ENCODE peak calls at places on chromosomes 11 and 22, in six cellular contexts. One of them, this sample, is unnamed.
A peak's percentile ranks its signal among the peaks of the same experiment; 100 is the strongest.

GRCh38 chr11:64793271-64794160 is 9.5 kb downstream of the MAP4K2 start:
- ATAC-seq in GM12878: no peak
- ATAC-seq in A549: no peak
- ATAC-seq in K562: no peak
- ATAC-seq in upper lobe of left lung: no peak
- ATAC-seq in HepG2: no peak
- ATAC-seq in this sample: peak; percentile 40

GRCh38 chr22:42357221-42357620 is 75.0 kb downstream of the NFAM1 start:
- ATAC-seq in GM12878: peak; percentile 19
- ATAC-seq in A549: no peak
- ATAC-seq in K562: no peak
- ATAC-seq in upper lobe of left lung: no peak
- ATAC-seq in HepG2: no peak
- ATAC-seq in this sample: no peak

GRCh38 chr11:23314162-23314561 is 453.9 kb upstream of the CCDC179 start:
- ATAC-seq in GM12878: no peak
- ATAC-seq in A549: no peak
- ATAC-seq in K562: no peak
- ATAC-seq in upper lobe of left lung: no peak
- ATAC-seq in HepG2: no peak
- ATAC-seq in this sample: no peak

GRCh38 chr11:12784987-12785386 is 110.8 kb downstream of the TEAD1 start:
- ATAC-seq in GM12878: no peak
- ATAC-seq in A549: no peak
- ATAC-seq in K562: no peak
- ATAC-seq in upper lobe of left lung: no peak
- ATAC-seq in HepG2: no peak
- ATAC-seq in this sample: no peak

GRCh38 chr11:83122766-83123165 is 34.2 kb upstream of the PCF11 start:
- ATAC-seq in GM12878: no peak
- ATAC-seq in A549: no peak
- ATAC-seq in K562: no peak
- ATAC-seq in upper lobe of left lung: no peak
- ATAC-seq in HepG2: no peak
- ATAC-seq in this sample: no peak

GRCh38 chr11:130633466-130633865 is 185.0 kb downstream of the ADAMTS15 start:
- ATAC-seq in GM12878: no peak
- ATAC-seq in A549: no peak
- ATAC-seq in K562: no peak
- ATAC-seq in upper lobe of left lung: no peak
- ATAC-seq in HepG2: no peak
- ATAC-seq in this sample: no peak

GRCh38 chr11:34546511-34547206 is 33.1 kb upstream of the ELF5 start:
- ATAC-seq in GM12878: no peak
- ATAC-seq in A549: no peak
- ATAC-seq in K562: no peak
- ATAC-seq in upper lobe of left lung: no peak
- ATAC-seq in HepG2: peak; percentile 84
- ATAC-seq in this sample: no peak

GRCh38 chr11:114073506-114074381 is 14.2 kb downstream of the ZBTB16 start:
- ATAC-seq in GM12878: no peak
- ATAC-seq in A549: no peak
- ATAC-seq in K562: no peak
- ATAC-seq in upper lobe of left lung: peak; percentile 26
- ATAC-seq in HepG2: no peak
- ATAC-seq in this sample: no peak

GRCh38 chr22:41127447-41127846 is 35.1 kb downstream of the EP300 start:
- ATAC-seq in GM12878: no peak
- ATAC-seq in A549: no peak
- ATAC-seq in K562: no peak
- ATAC-seq in upper lobe of left lung: peak; percentile 54
- ATAC-seq in HepG2: no peak
- ATAC-seq in this sample: no peak

GRCh38 chr11:83456075-83456474 is 169.9 kb upstream of the CCDC90B start:
- ATAC-seq in GM12878: no peak
- ATAC-seq in A549: no peak
- ATAC-seq in K562: no peak
- ATAC-seq in upper lobe of left lung: peak; percentile 18
- ATAC-seq in HepG2: peak; percentile 91
- ATAC-seq in this sample: no peak

GRCh38 chr11:38594881-38595280 is 1996.8 kb upstream of the RAG2 start:
- ATAC-seq in GM12878: no peak
- ATAC-seq in A549: no peak
- ATAC-seq in K562: peak; percentile 73
- ATAC-seq in upper lobe of left lung: no peak
- ATAC-seq in HepG2: no peak
- ATAC-seq in this sample: no peak

GRCh38 chr11:73907191-73907590 is 30.4 kb downstream of the PAAF1 start:
- ATAC-seq in GM12878: peak; percentile 34
- ATAC-seq in A549: peak; percentile 99
- ATAC-seq in K562: peak; percentile 97
- ATAC-seq in upper lobe of left lung: peak; percentile 56
- ATAC-seq in HepG2: peak; percentile 80
- ATAC-seq in this sample: no peak

GRCh38 chr11:117074122-117074521 is 24.1 kb downstream of the SIK3 start:
- ATAC-seq in GM12878: peak; percentile 31
- ATAC-seq in A549: no peak
- ATAC-seq in K562: peak; percentile 54
- ATAC-seq in upper lobe of left lung: peak; percentile 38
- ATAC-seq in HepG2: no peak
- ATAC-seq in this sample: no peak

DNA sequence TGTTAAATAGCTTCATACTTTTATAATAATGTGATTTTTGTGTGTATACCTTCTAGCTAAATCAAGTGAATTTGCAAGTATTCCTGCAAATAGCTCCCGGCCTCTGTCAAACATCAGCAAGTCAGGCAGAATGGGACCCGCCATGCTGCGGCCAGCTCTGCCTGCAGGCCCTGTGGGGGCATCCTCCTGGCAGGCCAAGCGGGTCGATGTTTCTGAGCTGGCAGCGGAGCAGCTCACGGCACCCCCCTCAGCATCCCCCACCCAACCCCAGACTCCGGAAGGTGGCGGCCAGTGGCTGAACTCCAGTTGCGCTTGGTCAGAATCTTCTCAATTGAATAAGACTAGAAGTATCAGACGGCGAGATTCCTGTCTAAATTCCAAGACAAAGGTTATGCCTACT is 19.3 kb downstream of the GTSE1 start:
- ATAC-seq in GM12878: no peak
- ATAC-seq in A549: no peak
- ATAC-seq in K562: no peak
- ATAC-seq in upper lobe of left lung: no peak
- ATAC-seq in HepG2: no peak
- ATAC-seq in this sample: no peak
- TF ChIP-seq EP300 in GM12878: no peak
- TF ChIP-seq EP300 in A549: no peak
- TF ChIP-seq EP300 in K562: no peak
- TF ChIP-seq EP300 in upper lobe of left lung: no peak
- TF ChIP-seq EP300 in HepG2: no peak
- TF ChIP-seq EP300 in this sample: no peak

DNA sequence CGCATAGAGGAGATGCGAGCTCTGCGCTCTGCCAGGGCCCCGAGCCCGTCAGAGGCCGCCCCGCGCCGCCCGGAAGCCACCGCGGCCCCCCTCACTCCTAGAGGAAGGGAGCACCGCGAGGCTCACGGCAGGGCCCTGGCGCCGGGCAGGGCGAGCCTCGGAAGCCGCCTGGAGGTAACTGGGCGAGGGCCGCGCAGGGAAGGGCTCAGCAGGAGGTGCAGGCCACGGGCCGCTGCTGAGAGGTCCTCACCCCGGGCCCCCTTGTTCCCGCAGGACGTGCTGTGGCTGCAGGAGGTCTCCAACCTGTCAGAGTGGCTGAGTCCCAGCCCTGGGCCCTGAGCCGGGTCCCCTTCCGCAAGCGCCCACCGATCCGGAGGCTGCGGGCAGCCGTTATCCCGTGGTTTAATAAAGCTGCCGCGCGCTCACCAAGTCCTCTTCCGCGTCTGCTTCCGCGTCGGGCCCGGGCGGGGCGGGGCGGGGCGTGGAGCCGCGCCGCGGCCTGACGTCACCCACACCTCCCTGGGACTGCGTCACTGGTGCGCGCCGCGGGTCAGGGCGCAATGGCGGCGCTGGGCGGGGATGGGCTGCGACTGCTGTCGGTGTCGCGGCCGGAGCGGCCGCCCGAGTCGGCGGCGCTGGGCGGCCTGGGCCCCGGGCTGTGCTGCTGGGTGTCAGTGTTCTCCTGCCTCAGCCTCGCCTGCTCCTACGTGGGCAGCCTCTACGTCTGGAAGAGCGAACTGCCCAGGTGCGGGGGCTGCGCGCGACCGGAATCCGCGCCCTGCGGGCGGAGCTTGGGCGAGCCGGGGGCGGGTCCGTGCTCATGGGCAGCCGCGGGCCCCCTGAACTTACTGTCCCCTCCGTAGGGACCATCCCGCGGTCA is at the start of gene RCE1:
- ATAC-seq in GM12878: peak; percentile 90
- ATAC-seq in A549: peak; percentile 74
- ATAC-seq in K562: peak; percentile 81
- ATAC-seq in upper lobe of left lung: peak; percentile 98
- ATAC-seq in HepG2: peak; percentile 78
- ATAC-seq in this sample: peak; percentile 96
- H3K27ac ChIP-seq in GM12878: peak within 1 kb of the TSS; percentile 99
- H3K27ac ChIP-seq in A549: peak within 1 kb of the TSS; percentile 98
- H3K27ac ChIP-seq in K562: peak within 1 kb of the TSS; percentile 98
- H3K27ac ChIP-seq in upper lobe of left lung: peak within 1 kb of the TSS; percentile 99
- H3K27ac ChIP-seq in HepG2: peak within 1 kb of the TSS; percentile 82
- H3K27ac ChIP-seq in this sample: peak within 1 kb of the TSS; percentile 98

GRCh38 chr11:132472411-132473205 is 1059.7 kb downstream of the OPCML start:
- ATAC-seq in GM12878: no peak
- ATAC-seq in A549: no peak
- ATAC-seq in K562: no peak
- ATAC-seq in upper lobe of left lung: peak; percentile 52
- ATAC-seq in HepG2: no peak
- ATAC-seq in this sample: no peak
- TF ChIP-seq EP300 in GM12878: no peak
- TF ChIP-seq EP300 in A549: no peak
- TF ChIP-seq EP300 in K562: no peak
- TF ChIP-seq EP300 in upper lobe of left lung: no peak
- TF ChIP-seq EP300 in HepG2: no peak
- TF ChIP-seq EP300 in this sample: no peak

GRCh38 chr11:69012092-69013008 is 696 bp downstream of the MRGPRF start:
- ATAC-seq in GM12878: peak; percentile 27
- ATAC-seq in A549: no peak
- ATAC-seq in K562: no peak
- ATAC-seq in upper lobe of left lung: no peak
- ATAC-seq in HepG2: no peak
- ATAC-seq in this sample: no peak

GRCh38 chr11:69014936-69015549 is 2.0 kb upstream of the MRGPRF start:
- ATAC-seq in GM12878: no peak
- ATAC-seq in A549: no peak
- ATAC-seq in K562: no peak
- ATAC-seq in upper lobe of left lung: no peak
- ATAC-seq in HepG2: no peak
- ATAC-seq in this sample: no peak

GRCh38 chr11:69011624-69012091 is 1.4 kb downstream of the MRGPRF start:
- ATAC-seq in GM12878: no peak
- ATAC-seq in A549: no peak
- ATAC-seq in K562: no peak
- ATAC-seq in upper lobe of left lung: no peak
- ATAC-seq in HepG2: no peak
- ATAC-seq in this sample: no peak

GRCh38 chr11:69014084-69014935 is 1.3 kb upstream of the MRGPRF start:
- ATAC-seq in GM12878: no peak
- ATAC-seq in A549: no peak
- ATAC-seq in K562: no peak
- ATAC-seq in upper lobe of left lung: no peak
- ATAC-seq in HepG2: peak; percentile 37
- ATAC-seq in this sample: peak; percentile 39

DNA sequence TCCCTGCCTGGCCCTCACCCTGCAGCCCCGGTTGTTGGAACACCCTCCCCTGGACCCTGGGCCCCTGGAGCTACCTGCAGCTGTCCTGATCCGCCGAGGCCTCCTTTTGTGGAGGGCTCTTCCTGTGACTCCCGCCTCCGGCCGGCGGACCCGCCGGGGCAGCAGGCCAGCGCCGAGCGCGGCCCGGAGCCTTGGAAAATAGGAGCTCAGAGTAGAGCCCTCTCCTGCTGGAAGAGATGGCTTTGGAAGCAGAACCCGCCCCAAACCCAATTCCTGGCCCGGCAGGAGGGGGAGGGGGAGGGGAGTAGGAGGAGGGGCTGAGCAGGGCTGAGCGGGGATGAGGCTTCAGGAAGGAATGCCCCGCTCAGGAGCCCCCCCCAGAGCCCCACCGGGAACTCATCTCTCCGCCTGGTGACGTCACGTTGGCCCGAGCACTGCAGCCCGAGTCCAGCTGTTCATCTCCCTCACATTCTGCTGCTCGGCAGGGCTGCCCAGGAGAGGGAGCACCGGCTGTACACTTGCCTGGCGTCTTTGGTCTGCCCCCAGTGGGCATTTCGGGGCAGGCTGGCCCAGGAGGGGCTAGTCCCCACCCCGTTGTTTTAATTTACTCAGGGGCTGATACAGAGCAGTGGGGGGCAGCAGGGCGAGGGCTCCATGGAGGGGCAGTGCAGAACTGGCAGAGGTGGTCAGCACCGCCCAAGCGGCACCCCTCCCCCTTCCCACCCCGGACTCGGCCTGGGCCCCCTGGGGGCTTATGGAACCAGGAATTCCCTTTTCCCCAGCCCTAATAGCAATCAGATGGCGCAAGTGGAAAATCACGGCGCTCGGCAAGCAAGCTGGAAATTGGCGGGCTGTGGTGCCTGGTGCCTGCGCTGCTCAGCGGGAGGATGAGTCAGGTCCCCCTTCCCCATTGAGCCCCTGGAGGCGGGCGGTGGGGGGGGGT is at the start of gene MRGPRF:
- ATAC-seq in GM12878: peak; percentile 42
- ATAC-seq in A549: no peak
- ATAC-seq in K562: no peak
- ATAC-seq in upper lobe of left lung: peak; percentile 82
- ATAC-seq in HepG2: no peak
- ATAC-seq in this sample: peak; percentile 75
- H3K27ac ChIP-seq in GM12878: no peak within 1 kb of the TSS
- H3K27ac ChIP-seq in A549: no peak within 1 kb of the TSS
- H3K27ac ChIP-seq in K562: no peak within 1 kb of the TSS
- H3K27ac ChIP-seq in upper lobe of left lung: peak within 1 kb of the TSS; percentile 84
- H3K27ac ChIP-seq in HepG2: no peak within 1 kb of the TSS
- H3K27ac ChIP-seq in this sample: peak within 1 kb of the TSS; percentile 99

DNA sequence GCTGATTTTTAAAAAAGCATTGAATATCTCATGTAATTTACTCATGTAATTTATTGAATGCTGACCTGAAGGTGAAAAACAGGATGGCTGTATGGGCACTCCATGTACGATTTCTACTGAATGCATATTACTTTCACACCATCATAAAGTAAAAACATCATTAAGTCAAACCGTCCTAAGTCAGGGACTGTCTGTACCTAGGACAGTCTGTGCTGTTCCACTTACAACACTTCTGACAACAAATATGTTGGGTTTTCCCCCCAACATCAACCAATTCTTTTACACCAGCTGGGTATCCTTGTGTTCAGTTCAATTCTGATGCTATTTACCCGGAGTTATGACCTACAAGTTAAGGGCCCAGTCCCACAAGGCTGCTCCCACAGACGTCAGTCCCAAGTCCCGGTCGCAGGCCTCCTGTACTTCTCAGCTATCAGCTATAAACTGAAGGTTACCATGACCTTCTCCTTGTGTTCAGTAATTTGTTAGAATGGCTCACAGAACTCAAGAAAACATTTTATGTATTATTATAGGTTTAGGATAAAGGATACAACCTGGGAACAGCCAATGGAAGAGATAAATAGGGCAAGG is 17.0 kb downstream of the UVRAG start:
- ATAC-seq in GM12878: no peak
- ATAC-seq in A549: no peak
- ATAC-seq in K562: no peak
- ATAC-seq in upper lobe of left lung: no peak
- ATAC-seq in HepG2: no peak
- ATAC-seq in this sample: no peak
- TF ChIP-seq EP300 in GM12878: no peak
- TF ChIP-seq EP300 in A549: no peak
- TF ChIP-seq EP300 in K562: no peak
- TF ChIP-seq EP300 in upper lobe of left lung: no peak
- TF ChIP-seq EP300 in HepG2: no peak
- TF ChIP-seq EP300 in this sample: no peak